ENCODE peak calls at places on chromosomes 6 and 20, in seven cellular contexts. J is mesendoderm, N is left lung, B is heart right ventricle, D is lower lobe of right lung, Q is Peyer's patch, V is psoas muscle. K is an unnamed sample.

GRCh38 chr6:117414770-117415169 is 11.0 kb downstream of the ROS1 start:
- DNase-seq in B (no peak), N (no peak), D (no peak), V (no peak), Q (no peak), J (peak; percentile 10), K (no peak)

GRCh38 chr6:119205911-119206617 is 127.6 kb upstream of the FAM184A start:
- DNase-seq in N (no peak), B (no peak), V (no peak), Q (no peak), J (no peak), D (no peak), K (no peak)

GRCh38 chr20:48841196-48841860 is 13.5 kb upstream of the PREX1 start:
- DNase-seq in Q (no peak), D (no peak), J (no peak), N (no peak), V (no peak), B (no peak), K (no peak)

GRCh38 chr6:42915737-42916136 is at the start of gene PTCRA:
- DNase-seq in Q (peak; percentile 66), V (no peak), N (no peak), D (no peak), B (no peak), J (no peak), K (no peak)

GRCh38 chr20:58340853-58341252 is 31.3 kb downstream of the RAB22A start:
- DNase-seq in J (no peak), N (no peak), D (no peak), V (no peak), Q (no peak), B (no peak), K (no peak)

GRCh38 chr6:154347981-154348380 is 8.6 kb downstream of the IPCEF1 start:
- DNase-seq in V (no peak), J (no peak), B (no peak), N (peak; percentile 40), Q (no peak), D (no peak), K (no peak)

GRCh38 chr20:10505320-10506226 is 70.5 kb downstream of the SLX4IP start:
- DNase-seq in B (no peak), D (no peak), N (no peak), Q (no peak), V (peak; percentile 35), J (no peak), K (no peak)

GRCh38 chr6:141394125-141394536 is 738.6 kb upstream of the GJE1 start:
- DNase-seq in B (no peak), Q (no peak), J (no peak), D (no peak), V (no peak), N (no peak), K (no peak)

GRCh38 chr20:53569005-53569404 is 24.6 kb downstream of the ZNF217 start:
- DNase-seq in B (no peak), Q (no peak), D (no peak), V (no peak), J (no peak), N (no peak), K (no peak)

GRCh38 chr20:53570446-53571276 is 23.0 kb downstream of the ZNF217 start:
- DNase-seq in J (no peak), Q (no peak), N (peak; percentile 24), B (no peak), V (no peak), D (no peak), K (no peak)

GRCh38 chr20:53571555-53572286 is 21.9 kb downstream of the ZNF217 start:
- DNase-seq in D (no peak), V (no peak), B (no peak), J (no peak), Q (no peak), N (no peak), K (no peak)

GRCh38 chr20:53568351-53568750 is 25.3 kb downstream of the ZNF217 start:
- DNase-seq in N (no peak), J (no peak), B (no peak), V (no peak), Q (no peak), D (no peak), K (no peak)

DNA sequence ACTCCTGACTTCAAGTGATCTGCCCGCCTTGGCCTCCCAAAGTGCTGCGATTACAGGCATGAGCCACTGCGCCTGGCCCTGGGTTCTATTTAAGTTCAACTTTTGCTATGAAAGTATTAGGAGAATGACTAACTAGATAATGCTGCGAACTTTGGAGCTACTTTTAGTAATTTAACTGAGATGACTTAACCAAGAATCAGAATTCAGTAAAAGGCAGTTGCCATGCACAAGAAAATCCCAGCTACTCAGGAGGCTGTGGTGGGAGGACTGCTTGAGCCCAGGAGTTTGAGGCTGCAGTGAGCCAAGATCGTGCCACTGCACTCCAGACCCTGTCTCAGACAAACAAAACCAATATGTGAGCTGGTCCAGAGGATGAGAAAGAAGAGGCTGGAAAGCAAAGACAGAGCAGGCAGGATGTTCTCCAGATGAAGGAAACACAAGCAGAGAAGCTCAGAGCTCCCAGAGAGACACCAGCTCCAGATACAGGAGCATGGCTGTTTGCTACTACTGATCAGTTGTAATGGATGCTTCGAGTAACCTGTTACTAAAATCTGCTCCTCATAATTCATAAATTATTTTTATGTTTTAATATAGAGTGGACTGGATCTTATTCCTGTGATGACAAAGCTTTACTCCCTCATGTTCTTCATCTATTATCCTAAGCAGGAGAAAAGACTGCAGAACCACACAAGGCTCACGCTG is 23.9 kb downstream of the ZNF217 start:
- DNase-seq in V (no peak), J (no peak), N (no peak), D (no peak), Q (no peak), B (no peak), K (no peak)
- H3K36me3 ChIP-seq in V (no peaks in the 10 kb centered on the region), J (peaks cover 5% of the 10 kb centered on the region), N (peaks cover 98% of the 10 kb centered on the region), D (peaks cover 99% of the 10 kb centered on the region), Q (no peaks in the 10 kb centered on the region), B (no peaks in the 10 kb centered on the region), K (no peaks in the 10 kb centered on the region)

GRCh38 chr6:144294016-144294415 is 8.9 kb downstream of the UTRN start:
- DNase-seq in N (no peak), J (no peak), Q (no peak), B (no peak), D (no peak), V (no peak), K (no peak)

GRCh38 chr6:144297498-144298166 is 12.5 kb downstream of the UTRN start:
- DNase-seq in Q (no peak), N (no peak), J (no peak), V (no peak), D (no peak), B (no peak), K (no peak)

GRCh38 chr6:144295981-144296767 is 11.0 kb downstream of the UTRN start:
- DNase-seq in V (no peak), Q (no peak), N (no peak), D (no peak), B (no peak), J (no peak), K (no peak)

GRCh38 chr6:144298167-144298671 is 13.1 kb downstream of the UTRN start:
- DNase-seq in B (no peak), Q (no peak), V (no peak), D (no peak), J (no peak), N (no peak), K (no peak)

DNA sequence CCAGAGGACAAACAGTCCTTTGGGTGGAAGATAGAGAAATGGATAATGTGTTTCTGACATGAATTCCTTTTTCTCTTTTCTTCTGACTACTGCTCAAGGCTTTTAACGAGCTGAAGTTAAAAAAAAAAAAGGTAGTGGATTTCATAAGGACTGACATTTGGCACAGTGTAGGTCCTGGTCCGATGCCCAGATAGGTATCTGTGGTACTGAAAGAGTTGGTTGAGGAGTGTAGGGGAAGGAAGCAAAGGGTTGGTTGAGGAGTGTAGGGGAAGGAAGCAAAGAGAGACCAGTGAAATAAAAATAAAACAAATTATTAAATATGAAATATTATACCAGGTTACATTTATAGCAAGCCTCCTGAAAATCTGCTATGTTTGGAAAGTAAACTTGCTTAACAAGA is 11.8 kb downstream of the UTRN start:
- DNase-seq in B (no peak), D (no peak), V (peak; percentile 23), Q (no peak), N (peak; percentile 39), J (no peak), K (peak; percentile 60)
- H3K27ac ChIP-seq in B (peak overlapping the region; percentile 53), D (peak overlapping the region; percentile 44), V (peak overlapping the region; percentile 70), Q (no peak overlapping the region), N (peak overlapping the region; percentile 30), J (no peak overlapping the region), K (peak overlapping the region; percentile 18)

DNA sequence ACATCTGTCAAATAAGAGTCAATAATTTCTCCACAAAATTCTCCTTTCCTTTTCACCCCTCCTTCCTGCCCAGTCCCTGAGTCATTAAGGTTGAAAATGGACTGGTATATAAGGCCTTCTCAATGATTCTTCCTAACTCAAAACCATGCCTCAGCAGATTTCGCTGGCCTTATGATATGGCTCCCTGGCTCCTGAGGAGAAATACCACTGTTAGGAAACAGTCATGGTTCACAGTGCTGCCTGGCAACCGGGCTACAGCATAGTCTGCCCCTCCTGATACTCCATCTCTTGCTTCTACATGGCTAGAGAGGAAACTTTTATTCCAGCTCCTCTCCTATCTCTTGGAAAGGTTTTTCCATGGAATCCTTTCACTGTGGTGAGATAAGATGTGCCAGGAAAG is 4.7 kb downstream of the UBE2J1 start:
- DNase-seq in D (peak; percentile 55), B (no peak), V (no peak), J (no peak), N (no peak), Q (no peak), K (peak; percentile 28)
- H3K36me3 ChIP-seq in D (peaks cover 3% of the 10 kb centered on the region), B (no peaks in the 10 kb centered on the region), V (no peaks in the 10 kb centered on the region), J (no peaks in the 10 kb centered on the region), N (peaks cover 4% of the 10 kb centered on the region), Q (no peaks in the 10 kb centered on the region), K (no peaks in the 10 kb centered on the region)

GRCh38 chr6:89984926-89985743 is 90.9 kb downstream of the GJA10 start:
- DNase-seq in Q (no peak), D (peak; percentile 53), V (peak; percentile 64), N (peak; percentile 52), J (no peak), B (peak; percentile 77), K (no peak)

GRCh38 chr6:89987830-89988229 is 93.6 kb downstream of the GJA10 start:
- DNase-seq in V (no peak), B (no peak), N (no peak), J (no peak), Q (no peak), D (no peak), K (no peak)

GRCh38 chr6:89987140-89987539 is 92.9 kb downstream of the GJA10 start:
- DNase-seq in V (no peak), D (no peak), B (no peak), J (no peak), N (no peak), Q (no peak), K (no peak)

GRCh38 chr6:89986650-89987074 is 92.4 kb downstream of the GJA10 start:
- DNase-seq in J (no peak), D (no peak), B (no peak), N (no peak), V (no peak), Q (no peak), K (no peak)

DNA sequence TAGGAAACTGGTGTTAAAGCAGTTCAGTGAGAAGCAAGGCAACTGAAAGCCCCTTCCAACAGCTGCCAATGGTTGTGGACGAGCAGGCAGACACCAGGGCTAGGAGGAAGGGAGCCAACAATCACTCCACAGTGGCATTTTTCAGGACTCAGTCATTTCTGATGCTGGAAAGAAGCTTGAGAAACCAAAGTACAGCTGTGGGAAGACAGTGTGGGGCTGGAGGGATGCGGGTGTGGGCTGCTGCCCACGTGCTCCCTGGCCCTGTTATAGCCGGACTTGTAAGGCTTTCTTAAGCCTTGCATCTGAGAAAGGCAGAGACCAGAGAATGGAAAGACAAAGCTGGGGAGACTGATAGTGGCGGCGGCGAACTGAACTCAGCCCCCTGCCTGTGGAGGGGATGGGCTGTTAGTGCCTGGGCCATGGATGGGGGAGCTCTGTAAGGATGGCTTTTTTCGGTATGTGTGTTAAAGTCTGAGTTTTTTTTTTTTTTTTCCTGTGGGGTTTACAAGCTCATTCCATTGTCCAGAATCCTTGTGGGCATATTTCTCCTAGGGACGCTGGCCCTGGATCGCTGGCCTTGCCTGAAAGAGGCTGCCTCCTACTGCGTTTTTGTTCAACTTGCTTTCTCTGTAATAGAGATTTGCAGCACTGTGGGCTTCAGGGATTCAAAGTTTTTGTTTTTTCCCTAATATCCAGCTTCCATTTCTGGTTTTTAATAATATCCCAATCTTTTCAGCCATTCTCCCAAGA is 91.7 kb downstream of the GJA10 start:
- DNase-seq in N (no peak), J (no peak), B (peak; percentile 11), V (peak; percentile 25), D (no peak), Q (no peak), K (no peak)
- H3K27ac ChIP-seq in N (peak overlapping the region; percentile 63), J (no peak overlapping the region), B (peak overlapping the region; percentile 44), V (peak overlapping the region; percentile 61), D (peak overlapping the region; percentile 2), Q (no peak overlapping the region), K (no peak overlapping the region)